ENCODE peak calls at places on chromosomes 1 and 21, in eight cellular contexts. B is A549, H is Peyer's patch, Y is transverse colon, E is IMR-90, A is body of pancreas, V is ovary, K is breast epithelium. I is an unnamed sample.

GRCh38 chr1:163361123-163361934 is 39.6 kb downstream of the NUF2 start:
- DNase-seq in B (peak), H (no peak), Y (no peak), E (no peak), A (no peak), V (no peak), K (no peak), I (no peak)

GRCh38 chr1:56339786-56340465 is 239.4 kb downstream of the PLPP3 start:
- DNase-seq in B (no peak), H (no peak), Y (no peak), E (no peak), A (no peak), V (no peak), K (no peak), I (no peak)

GRCh38 chr1:30360281-30360680 is 363.1 kb downstream of the MATN1 start:
- DNase-seq in B (no peak), H (no peak), Y (no peak), E (no peak), A (no peak), V (no peak), K (no peak), I (no peak)

GRCh38 chr1:3697810-3698209 is 45.5 kb downstream of the TP73 start:
- DNase-seq in B (no peak), H (peak), Y (peak), E (no peak), A (peak), V (no peak), K (no peak), I (no peak)

GRCh38 chr1:229030642-229031390 is 240.1 kb upstream of the RAB4A start:
- DNase-seq in B (no peak), H (no peak), Y (no peak), E (no peak), A (peak), V (no peak), K (no peak), I (no peak)

GRCh38 chr1:38486115-38486514 is 373.5 kb downstream of the RRAGC start:
- DNase-seq in B (no peak), H (no peak), Y (no peak), E (no peak), A (no peak), V (no peak), K (no peak), I (no peak)

GRCh38 chr1:185459141-185459540 is 142.1 kb upstream of the IVNS1ABP start:
- DNase-seq in B (no peak), H (no peak), Y (no peak), E (no peak), A (no peak), V (no peak), K (no peak), I (no peak)

GRCh38 chr1:210541680-210542358 is 213.1 kb downstream of the HHAT start:
- DNase-seq in B (peak), H (no peak), Y (no peak), E (peak), A (no peak), V (no peak), K (no peak), I (no peak)

GRCh38 chr1:22922640-22923039 is 50.0 kb downstream of the LACTBL1 start:
- DNase-seq in B (no peak), H (no peak), Y (no peak), E (peak), A (no peak), V (no peak), K (no peak), I (no peak)

GRCh38 chr1:26618561-26618960 is 77.3 kb upstream of the ARID1A start:
- DNase-seq in B (no peak), H (no peak), Y (no peak), E (no peak), A (no peak), V (no peak), K (no peak), I (no peak)

GRCh38 chr1:145785481-145785880 is 38.4 kb downstream of the RNF115 start:
- DNase-seq in B (peak), H (no peak), Y (no peak), E (peak), A (no peak), V (no peak), K (no peak), I (no peak)

GRCh38 chr1:219264557-219264956 is 90.9 kb downstream of the LYPLAL1 start:
- DNase-seq in B (no peak), H (no peak), Y (no peak), E (no peak), A (no peak), V (no peak), K (no peak), I (no peak)

GRCh38 chr1:4770713-4771112 is 116.3 kb downstream of the AJAP1 start:
- DNase-seq in B (no peak), H (no peak), Y (no peak), E (no peak), A (no peak), V (no peak), K (no peak), I (no peak)

GRCh38 chr1:86207323-86207722 is 50.8 kb upstream of the COL24A1 start:
- DNase-seq in B (peak), H (no peak), Y (no peak), E (peak), A (no peak), V (no peak), K (no peak), I (no peak)

GRCh38 chr1:154609398-154610380 is 1.7 kb upstream of the ADAR start:
- DNase-seq in B (no peak), H (no peak), Y (peak), E (peak), A (no peak), V (no peak), K (no peak), I (no peak)
- TF ChIP-seq POLR2A in B (no peak), H (no peak), Y (no peak), E (no peak), A (no peak), V (no peak), K (no peak), I (no peak)

GRCh38 chr1:6961289-6961688 is 176.0 kb downstream of the CAMTA1 start:
- DNase-seq in B (no peak), H (no peak), Y (no peak), E (no peak), A (no peak), V (no peak), K (no peak), I (no peak)
- H3K4me3 ChIP-seq in B (peak), H (no peak), Y (no peak), E (no peak), A (no peak), V (no peak), K (no peak), I (no peak)

GRCh38 chr1:119635801-119636390 is 12.2 kb downstream of the ZNF697 start:
- DNase-seq in B (no peak), H (no peak), Y (no peak), E (peak), A (no peak), V (no peak), K (no peak), I (no peak)
- TF ChIP-seq POLR2A in B (no peak), H (no peak), Y (no peak), E (no peak), A (no peak), V (no peak), K (no peak), I (no peak)

DNA sequence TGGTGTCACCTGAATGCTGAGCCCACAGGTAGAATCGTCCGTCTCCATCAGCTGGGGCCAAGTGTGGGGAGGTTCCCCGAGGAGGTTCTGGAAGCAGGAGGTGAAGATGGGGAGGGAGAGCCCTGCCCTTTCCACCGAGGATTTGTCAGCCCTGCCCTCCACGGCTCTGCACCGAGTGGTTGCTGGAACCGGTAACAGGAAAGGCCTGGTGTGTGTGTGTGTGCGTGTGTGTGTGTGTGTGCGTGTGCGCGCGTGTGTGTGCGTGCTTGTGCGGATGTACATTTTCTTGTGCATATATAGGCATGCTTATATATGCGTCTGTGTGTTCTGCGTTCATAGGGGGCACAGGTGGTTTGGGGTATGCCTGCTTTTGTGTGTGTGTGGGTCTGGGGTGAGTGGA is 3.5 kb downstream of the NBL1 start:
- DNase-seq in B (no peak), H (peak), Y (peak), E (no peak), A (no peak), V (peak), K (no peak), I (no peak)
- H3K4me3 ChIP-seq in B (no peak), H (no peak), Y (no peak), E (no peak), A (no peak), V (peak), K (peak), I (no peak)

DNA sequence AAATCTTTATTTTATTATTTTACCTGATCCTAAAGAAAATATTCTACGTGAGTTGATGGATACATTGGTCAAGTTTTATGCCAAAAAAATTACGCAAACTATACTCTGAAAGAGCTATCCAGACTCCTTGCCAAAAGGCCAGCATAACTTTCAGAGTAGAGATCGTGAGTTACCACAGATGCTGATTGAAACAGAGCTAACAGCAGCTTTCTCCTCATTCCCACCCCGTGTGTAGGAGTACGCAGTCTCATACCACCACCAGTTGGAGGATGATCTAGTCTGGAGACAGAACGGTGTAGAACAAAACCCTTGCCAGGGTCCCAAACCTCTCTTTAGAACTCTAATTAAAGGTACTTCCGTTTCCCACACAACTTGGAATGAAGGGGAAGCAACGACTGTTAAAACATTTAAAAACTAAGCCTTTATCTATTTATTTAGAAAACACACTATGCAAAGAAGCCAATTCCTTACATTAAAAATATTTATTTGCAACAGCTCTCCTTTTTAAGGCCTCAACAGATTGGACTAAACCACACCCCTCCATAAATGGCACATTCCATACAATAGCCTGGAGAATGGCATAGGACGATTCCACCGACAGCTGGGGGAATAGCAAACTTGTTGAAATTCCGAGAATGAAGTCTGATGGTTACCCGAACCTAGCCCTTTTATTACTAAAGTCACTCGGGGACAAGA is 1.4 kb downstream of the NUCKS1 start:
- DNase-seq in B (peak), H (no peak), Y (no peak), E (peak), A (peak), V (no peak), K (no peak), I (no peak)
- TF ChIP-seq POLR2A in B (no peak), H (no peak), Y (no peak), E (peak), A (no peak), V (no peak), K (no peak), I (no peak)

GRCh38 chr1:186829679-186830587 is 1.2 kb downstream of the PLA2G4A start:
- DNase-seq in B (no peak), H (no peak), Y (no peak), E (no peak), A (no peak), V (no peak), K (no peak), I (no peak)

GRCh38 chr1:186834405-186834958 is 5.7 kb downstream of the PLA2G4A start:
- DNase-seq in B (no peak), H (no peak), Y (no peak), E (no peak), A (no peak), V (no peak), K (no peak), I (no peak)

GRCh38 chr1:186828612-186829542 is at the start of gene PLA2G4A:
- DNase-seq in B (peak), H (peak), Y (peak), E (peak), A (peak), V (peak), K (peak), I (peak)
- H3K4me3 ChIP-seq in B (peak), H (peak), Y (peak), E (peak), A (peak), V (peak), K (peak), I (peak)

GRCh38 chr21:31943586-31943985 is 70.8 kb downstream of the HUNK start:
- DNase-seq in B (no peak), H (no peak), Y (no peak), E (no peak), A (no peak), V (no peak), K (no peak), I (no peak)

GRCh38 chr21:31941694-31942093 is 68.9 kb downstream of the HUNK start:
- DNase-seq in B (no peak), H (no peak), Y (peak), E (no peak), A (no peak), V (no peak), K (no peak), I (no peak)

DNA sequence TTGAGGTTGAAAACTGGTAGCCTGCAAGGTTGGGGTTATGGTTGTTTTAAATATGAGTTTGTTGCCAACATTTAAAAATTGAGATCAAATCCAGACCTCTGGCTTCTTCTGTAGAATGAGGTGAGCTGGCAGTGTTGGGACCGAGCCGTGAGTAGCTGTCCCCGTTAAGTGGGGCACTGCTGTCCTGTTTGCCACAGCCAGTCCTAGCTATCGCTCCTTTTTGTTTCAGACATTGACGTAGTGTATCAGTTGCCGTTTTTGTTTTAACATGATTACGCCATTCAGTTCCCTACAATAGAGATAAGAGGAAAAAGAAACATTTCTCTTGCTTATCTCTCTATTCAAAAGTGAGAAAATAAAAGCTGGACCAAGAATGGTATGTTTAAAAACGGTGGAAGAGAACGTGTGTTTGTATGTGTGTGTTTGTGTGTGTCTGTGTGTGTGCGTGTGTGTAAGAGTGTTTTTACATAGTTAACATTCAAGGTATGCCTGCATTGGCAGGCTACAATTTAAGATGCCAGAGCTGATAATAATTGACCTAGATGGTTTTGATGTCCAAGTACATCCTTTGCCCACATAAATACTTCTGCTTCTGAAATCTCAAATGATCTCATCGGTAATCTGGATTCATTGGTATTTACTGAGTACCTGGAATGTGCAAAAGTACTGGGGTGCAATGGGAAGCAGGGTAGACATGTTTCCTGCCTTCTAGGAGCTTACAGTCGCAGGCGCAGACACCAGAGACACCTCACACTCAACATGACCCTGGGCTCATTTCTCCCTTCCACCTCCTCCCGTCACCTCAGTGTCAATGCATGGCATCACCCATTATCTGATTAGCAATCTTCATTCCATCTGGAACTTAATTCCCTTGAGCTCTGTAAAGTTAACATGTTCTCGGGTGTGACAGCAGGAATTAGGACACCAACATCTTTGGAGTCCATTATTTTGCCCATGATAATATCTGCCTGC is 65.8 kb downstream of the HUNK start:
- DNase-seq in B (no peak), H (no peak), Y (no peak), E (no peak), A (peak), V (no peak), K (no peak), I (no peak)
- TF ChIP-seq POLR2A in B (no peak), H (no peak), Y (no peak), E (no peak), A (peak), V (no peak), K (no peak), I (no peak)

GRCh38 chr1:2428490-2428889 is 16.1 kb upstream of the PEX10 start:
- DNase-seq in B (no peak), H (no peak), Y (no peak), E (no peak), A (no peak), V (no peak), K (peak), I (no peak)
- H3K4me3 ChIP-seq in B (no peak), H (no peak), Y (no peak), E (no peak), A (no peak), V (no peak), K (peak), I (no peak)

DNA sequence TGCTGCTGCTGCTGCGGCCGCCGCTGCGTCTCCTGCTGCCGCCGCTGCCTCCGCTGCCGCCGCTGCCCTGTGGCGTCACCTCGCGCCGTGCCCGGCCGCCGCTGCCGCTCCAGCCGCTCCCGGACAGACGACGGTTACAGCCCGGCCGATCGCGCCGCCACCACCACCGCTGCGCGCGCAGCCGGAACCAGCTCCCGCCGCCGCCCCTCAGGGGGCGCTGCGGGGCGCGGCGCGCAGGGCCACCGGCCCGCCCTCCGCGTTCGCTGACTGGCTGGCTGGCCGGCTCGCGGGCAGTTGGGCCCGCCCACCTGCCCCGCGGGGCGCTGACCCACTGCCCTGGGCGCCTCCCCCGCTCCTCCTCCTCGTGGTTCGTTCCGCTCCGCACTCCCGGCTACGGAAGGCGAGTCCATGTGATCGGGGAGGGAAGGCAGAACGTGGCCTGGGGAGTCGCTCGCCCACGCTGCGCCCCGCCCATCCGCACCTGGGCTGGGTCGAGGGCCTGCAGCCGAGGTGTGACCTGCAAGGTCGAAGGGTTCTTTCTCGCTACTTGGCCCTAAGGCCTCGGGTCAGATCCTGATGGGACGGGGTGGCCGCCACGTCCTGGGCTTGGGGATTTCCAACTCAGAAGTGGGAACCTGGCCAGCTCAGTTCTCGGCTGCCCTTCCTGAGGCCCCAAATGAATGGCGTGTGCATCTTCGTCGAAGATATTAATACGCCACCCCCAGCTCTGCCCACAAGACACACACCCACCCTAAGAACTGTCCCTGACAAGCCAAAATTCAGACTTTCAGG is at the start of gene PTP4A2:
- DNase-seq in B (peak), H (peak), Y (peak), E (peak), A (peak), V (peak), K (peak), I (peak)
- TF ChIP-seq POLR2A in B (peak), H (peak), Y (peak), E (peak), A (peak), V (peak), K (no peak), I (peak)

DNA sequence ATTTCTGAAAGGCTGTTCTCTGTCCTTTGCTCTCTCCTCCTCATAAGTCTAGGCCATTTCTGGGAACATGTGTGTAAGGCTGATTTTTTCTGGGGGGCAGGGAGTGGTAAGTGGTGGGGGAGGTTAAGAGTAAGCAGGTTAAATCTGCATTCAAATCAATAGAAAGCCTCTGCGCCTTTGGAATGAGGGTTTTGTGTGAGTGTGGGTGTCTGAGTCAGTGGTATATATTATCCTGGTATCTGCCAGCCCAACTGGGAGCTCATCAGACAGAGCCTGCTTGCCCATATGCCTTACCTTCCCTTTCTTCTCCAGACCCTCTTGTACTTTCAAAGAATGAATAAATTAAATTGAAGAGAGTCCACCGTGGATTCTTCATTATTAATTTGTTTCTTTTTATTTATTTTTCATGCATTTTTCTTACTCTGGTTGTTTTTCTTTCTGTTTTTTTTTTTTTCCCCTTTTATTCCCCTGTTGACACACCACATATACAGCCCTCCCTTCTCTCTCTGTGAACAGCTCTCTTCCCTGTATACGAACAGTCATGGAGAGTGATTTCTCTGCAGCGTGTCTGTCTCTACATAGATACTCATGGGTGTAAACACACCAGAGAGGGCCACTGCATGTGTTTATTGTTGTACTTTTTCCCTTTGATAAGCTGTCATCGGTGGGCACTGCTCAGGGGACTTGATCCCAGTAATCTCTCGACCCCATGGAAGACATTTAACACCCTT is 112.8 kb downstream of the PBX1 start:
- DNase-seq in B (no peak), H (no peak), Y (no peak), E (peak), A (no peak), V (no peak), K (no peak), I (no peak)
- H3K4me3 ChIP-seq in B (no peak), H (no peak), Y (no peak), E (no peak), A (no peak), V (no peak), K (no peak), I (no peak)

I was measured in uterus.